ENCODE peak calls at places on chromosomes 1 and 21, in five cellular contexts. E is HepG2, X is A549, M is GM23338, A is GM12878. V is an unnamed sample.

GRCh38 chr1:59601032-59601431 is 213.7 kb upstream of the HOOK1 start:
- DNase-seq in E (no peak), X (no peak), M (peak), A (no peak), V (no peak)

GRCh38 chr1:69328186-69328585 is 239.5 kb upstream of the LRRC7 start:
- DNase-seq in E (no peak), X (no peak), M (no peak), A (no peak), V (no peak)

GRCh38 chr1:220689696-220690095 is 467 bp upstream of the C1orf115 start:
- DNase-seq in E (no peak), X (no peak), M (no peak), A (no peak), V (no peak)

GRCh38 chr21:44438531-44439210 is 16.6 kb upstream of the LRRC3 start:
- DNase-seq in E (no peak), X (no peak), M (no peak), A (no peak), V (no peak)

GRCh38 chr1:221025391-221026355 is 146.4 kb downstream of the HLX start:
- DNase-seq in E (no peak), X (no peak), M (no peak), A (no peak), V (no peak)

GRCh38 chr1:234531181-234532132 is 52.5 kb upstream of the TARBP1 start:
- DNase-seq in E (no peak), X (no peak), M (peak), A (no peak), V (no peak)

GRCh38 chr1:942864-943533 is 16.1 kb downstream of the NOC2L start:
- DNase-seq in E (no peak), X (peak), M (no peak), A (no peak), V (peak)

GRCh38 chr1:229843627-229844238 is 217.7 kb downstream of the URB2 start:
- DNase-seq in E (peak), X (peak), M (no peak), A (no peak), V (peak)

GRCh38 chr1:218553197-218553596 is 208.1 kb downstream of the TGFB2 start:
- DNase-seq in E (no peak), X (no peak), M (no peak), A (no peak), V (peak)
- TF ChIP-seq JUNB in E (no peak), X (no peak), M (no peak), A (no peak), V (no peak)

DNA sequence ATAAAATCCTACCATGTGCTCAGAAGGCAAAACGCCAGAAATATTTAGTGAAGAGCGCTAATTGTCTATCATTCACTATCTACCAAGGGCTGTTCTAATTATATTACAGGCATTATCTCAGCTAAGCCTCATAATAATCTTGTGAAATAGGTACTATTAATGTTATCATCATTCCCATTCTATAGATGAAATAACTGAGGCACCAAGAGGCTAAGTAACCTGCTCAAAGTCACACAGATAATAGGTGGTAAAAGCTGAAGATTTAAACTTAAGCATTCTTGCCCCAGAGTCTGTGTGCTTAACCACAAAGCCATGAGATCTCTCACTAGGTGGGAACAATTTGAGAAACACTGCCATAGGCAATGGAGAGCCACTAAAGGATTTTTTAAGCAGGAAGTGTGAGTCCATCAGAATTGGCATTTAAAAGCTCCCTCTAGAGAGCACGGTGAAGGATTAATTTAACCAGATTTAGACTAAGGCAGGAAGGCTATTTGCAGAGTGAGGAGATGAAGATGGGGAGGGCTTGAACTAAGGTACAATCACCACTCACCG is 1.7 kb upstream of the SMAP2 start:
- DNase-seq in E (no peak), X (no peak), M (no peak), A (no peak), V (no peak)
- TF ChIP-seq JUNB in E (no peak), X (no peak), M (no peak), A (no peak), V (no peak)

GRCh38 chr1:95219407-95219806 is 14.6 kb upstream of the RWDD3 start:
- DNase-seq in E (no peak), X (no peak), M (no peak), A (no peak), V (no peak)
- TF ChIP-seq JUNB in E (no peak), X (no peak), M (no peak), A (no peak), V (no peak)

DNA sequence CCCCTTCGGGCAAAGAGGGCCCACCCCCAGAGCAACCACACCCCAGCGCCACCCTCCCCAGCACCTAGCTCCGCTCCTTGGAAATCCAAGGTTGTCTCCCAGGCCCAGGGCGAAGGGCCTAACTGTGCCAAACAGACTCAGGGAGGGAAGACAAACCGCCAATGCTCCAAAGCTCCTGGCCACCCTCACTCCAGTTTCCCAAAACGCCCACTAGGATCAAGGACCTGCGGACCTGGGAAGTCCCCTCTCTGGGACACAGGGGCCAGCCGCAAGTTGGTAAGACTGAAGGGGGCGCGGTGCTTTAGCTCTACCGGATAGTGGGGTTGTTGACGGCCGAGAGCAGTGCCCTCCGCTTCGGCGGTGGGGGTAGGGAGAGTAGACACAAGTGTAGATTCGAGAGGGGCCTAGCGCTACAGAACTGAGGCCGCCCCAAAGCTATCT is 581 bp downstream of the IRF6 start:
- DNase-seq in E (no peak), X (no peak), M (peak), A (no peak), V (no peak)
- TF ChIP-seq JUNB in E (no peak), X (no peak), M (no peak), A (no peak), V (no peak)

GRCh38 chr1:167388976-167389375 is 129.4 kb downstream of the CD247 start:
- DNase-seq in E (no peak), X (no peak), M (no peak), A (no peak), V (no peak)

GRCh38 chr1:167387251-167387910 is 130.9 kb downstream of the CD247 start:
- DNase-seq in E (no peak), X (no peak), M (no peak), A (no peak), V (peak)

GRCh38 chr1:167392200-167392696 is 126.1 kb downstream of the CD247 start:
- DNase-seq in E (no peak), X (no peak), M (no peak), A (no peak), V (no peak)
- TF ChIP-seq JUNB in E (no peak), X (no peak), M (no peak), A (no peak), V (no peak)

GRCh38 chr1:22738522-22738921 is 27.9 kb downstream of the EPHB2 start:
- DNase-seq in E (no peak), X (no peak), M (no peak), A (no peak), V (no peak)

GRCh38 chr1:22741118-22741517 is 30.5 kb downstream of the EPHB2 start:
- DNase-seq in E (no peak), X (no peak), M (peak), A (no peak), V (no peak)

GRCh38 chr1:22738069-22738435 is 27.4 kb downstream of the EPHB2 start:
- DNase-seq in E (no peak), X (no peak), M (no peak), A (no peak), V (no peak)

GRCh38 chr1:22737374-22738068 is 26.9 kb downstream of the EPHB2 start:
- DNase-seq in E (no peak), X (no peak), M (no peak), A (no peak), V (no peak)

DNA sequence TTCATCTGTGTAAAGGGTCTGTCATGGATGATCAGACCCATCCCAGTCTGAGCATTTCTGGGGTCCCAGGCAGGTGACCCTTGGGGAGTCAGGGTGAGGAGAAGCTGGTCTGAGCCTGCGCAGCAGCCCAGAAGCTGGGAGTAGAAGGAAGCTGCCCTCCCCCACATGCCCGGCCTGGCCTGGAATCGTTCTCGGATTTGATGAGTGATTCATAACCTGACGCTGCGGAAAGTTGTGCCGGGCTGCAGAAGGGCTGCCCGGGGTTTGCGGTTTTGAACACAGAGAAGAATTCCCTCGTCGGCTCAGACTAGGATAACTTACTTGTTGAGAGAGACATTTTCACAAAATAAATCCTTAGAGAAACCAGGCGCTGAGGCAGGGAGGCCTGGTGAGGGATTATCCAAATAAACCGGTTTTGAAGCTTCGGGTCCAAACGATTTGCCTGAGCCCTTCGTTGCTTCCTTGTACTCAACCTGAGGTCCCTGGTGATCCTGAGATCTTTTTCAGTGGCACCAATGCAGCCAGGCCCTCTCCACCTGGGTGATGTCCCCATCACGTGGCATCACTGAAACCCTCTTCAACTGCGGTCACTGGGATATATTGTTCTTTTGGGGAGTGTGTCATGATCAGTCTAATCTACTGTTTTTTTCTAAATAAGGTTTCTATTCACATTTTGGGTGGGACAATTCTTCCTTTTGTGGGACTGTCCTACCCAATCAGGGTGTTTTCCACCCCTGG is 29.2 kb downstream of the EPHB2 start:
- DNase-seq in E (no peak), X (peak), M (no peak), A (no peak), V (peak)
- TF ChIP-seq JUNB in E (no peak), X (no peak), M (no peak), A (no peak), V (no peak)

GRCh38 chr1:13513885-13514546 is at the start of gene LRRC38:
- DNase-seq in E (no peak), X (no peak), M (peak), A (no peak), V (no peak)

GRCh38 chr1:13520985-13521384 is 7.2 kb upstream of the LRRC38 start:
- DNase-seq in E (no peak), X (no peak), M (no peak), A (no peak), V (no peak)

GRCh38 chr1:13513063-13513884 is 529 bp downstream of the LRRC38 start:
- DNase-seq in E (no peak), X (no peak), M (peak), A (no peak), V (no peak)

GRCh38 chr1:13516606-13517005 is 2.8 kb upstream of the LRRC38 start:
- DNase-seq in E (no peak), X (no peak), M (no peak), A (no peak), V (no peak)

GRCh38 chr1:13517193-13517812 is 3.5 kb upstream of the LRRC38 start:
- DNase-seq in E (peak), X (peak), M (peak), A (no peak), V (peak)
- TF ChIP-seq JUNB in E (no peak), X (no peak), M (no peak), A (no peak), V (no peak)

GRCh38 chr21:18499761-18500376 is 96.3 kb upstream of the TMPRSS15 start:
- DNase-seq in E (peak), X (no peak), M (peak), A (no peak), V (peak)
- TF ChIP-seq JUNB in E (no peak), X (no peak), M (no peak), A (no peak), V (no peak)

GRCh38 chr1:112575154-112575804 is 43.7 kb downstream of the ST7L start:
- DNase-seq in E (no peak), X (peak), M (no peak), A (no peak), V (peak)
- TF ChIP-seq JUNB in E (no peak), X (no peak), M (no peak), A (no peak), V (peak)

V was measured in K562.